ENCODE peak calls at places on chromosome 11, in four cellular contexts. J is GOT3; N is stimulated activated naive B cell treated with anti-CD40 and anti-IgM and Interleukin-4, amounts not matched to agents 10 μg/mL and 1 μg/mL and 100 μg/mL, for 72 hours; Q is heart left ventricle. W is an unnamed sample.

GRCh38 chr11:129766858-129767604 is 48.6 kb upstream of the TMEM45B start:
- DNase-seq in J (no peak), N (no peak), Q (no peak), W (no peak)

GRCh38 chr11:48683226-48683720 is 194.7 kb downstream of the OR4A47 start:
- DNase-seq in J (no peak), N (no peak), Q (no peak), W (peak)

GRCh38 chr11:59918494-59918893 is 19.7 kb upstream of the OOSP1 start:
- DNase-seq in J (no peak), N (no peak), Q (no peak), W (no peak)

GRCh38 chr11:65366340-65366773 is 11.8 kb downstream of the TIGD3 start:
- DNase-seq in J (no peak), N (no peak), Q (no peak), W (no peak)

GRCh38 chr11:106398396-106399074 is 321.1 kb downstream of the AASDHPPT start:
- DNase-seq in J (no peak), N (no peak), Q (no peak), W (no peak)

GRCh38 chr11:39810358-39810757 is 1649.1 kb downstream of the LRRC4C start:
- DNase-seq in J (no peak), N (no peak), Q (no peak), W (no peak)

GRCh38 chr11:96361778-96362177 is 18.8 kb upstream of the MAML2 start:
- DNase-seq in J (no peak), N (no peak), Q (no peak), W (no peak)

GRCh38 chr11:1916986-1917522 is 2.4 kb upstream of the TNNT3 start:
- DNase-seq in J (no peak), N (no peak), Q (peak), W (peak)

GRCh38 chr11:66981976-66982578 is 7.0 kb downstream of the C11orf86 start:
- DNase-seq in J (peak), N (no peak), Q (peak), W (peak)

GRCh38 chr11:7986768-7987559 is at the start of gene EIF3F:
- DNase-seq in J (peak), N (peak), Q (peak), W (peak)

GRCh38 chr11:66950113-66950535 is 8.1 kb downstream of the PC start:
- DNase-seq in J (no peak), N (peak), Q (no peak), W (no peak)

GRCh38 chr11:96969251-96969650 is 579.4 kb downstream of the JRKL start:
- DNase-seq in J (no peak), N (no peak), Q (no peak), W (no peak)

GRCh38 chr11:69354545-69354897 is 60.6 kb downstream of the MYEOV start:
- DNase-seq in J (no peak), N (no peak), Q (no peak), W (no peak)

GRCh38 chr11:61061081-61061826 is 41.0 kb upstream of the CD5 start:
- DNase-seq in J (peak), N (peak), Q (no peak), W (no peak)

GRCh38 chr11:120183701-120184141 is 27.1 kb upstream of the OAF start:
- DNase-seq in J (no peak), N (no peak), Q (no peak), W (no peak)

GRCh38 chr11:16879690-16880089 is 134.5 kb downstream of the PLEKHA7 start:
- DNase-seq in J (no peak), N (no peak), Q (no peak), W (no peak)

GRCh38 chr11:70251583-70252285 is 18.8 kb upstream of the PPFIA1 start:
- DNase-seq in J (no peak), N (no peak), Q (no peak), W (peak)